ENCODE peak calls at places on chromosomes 12 and 14, in six cellular contexts. O, P, H, W, L and D are unnamed samples.
A peak's percentile ranks its signal among the peaks of the same experiment; 100 is the strongest.

GRCh38 chr12:102342281-102343006 is 137.9 kb downstream of the IGF1 start:
- DNase-seq in O (no peak), W (no peak), P (no peak), L (no peak), H (no peak), D (no peak)

GRCh38 chr14:25400607-25401206 is 350.8 kb upstream of the STXBP6 start:
- DNase-seq in O (no peak), H (peak; percentile 58), L (no peak), P (peak; percentile 92), W (no peak), D (no peak)

GRCh38 chr12:89015419-89015818 is 336.9 kb downstream of the DUSP6 start:
- DNase-seq in H (no peak), P (no peak), L (no peak), W (no peak), O (no peak), D (no peak)

GRCh38 chr12:65464930-65465329 is 186.4 kb downstream of the MSRB3 start:
- DNase-seq in H (peak; percentile 86), O (no peak), P (no peak), L (no peak), W (no peak), D (no peak)

GRCh38 chr14:71322660-71323250 is 415.5 kb downstream of the PCNX1 start:
- DNase-seq in H (peak; percentile 79), L (no peak), O (no peak), P (no peak), W (no peak), D (no peak)

GRCh38 chr12:112180422-112180821 is 55.1 kb downstream of the TRAFD1 start:
- DNase-seq in P (no peak), L (no peak), H (no peak), O (no peak), W (no peak), D (no peak)

GRCh38 chr12:28237423-28237822 is 47.2 kb downstream of the CCDC91 start:
- DNase-seq in P (no peak), L (no peak), W (no peak), O (no peak), H (peak; percentile 17), D (no peak)

GRCh38 chr12:127903146-127903545 is 363.8 kb upstream of the TMEM132C start:
- DNase-seq in W (no peak), P (no peak), O (no peak), L (no peak), H (peak; percentile 6), D (no peak)

GRCh38 chr14:90378249-90378648 is 18.6 kb upstream of the CALM1 start:
- DNase-seq in H (no peak), W (no peak), P (no peak), O (no peak), L (no peak), D (no peak)

GRCh38 chr14:59333668-59334067 is 131.5 kb downstream of the GPR135 start:
- DNase-seq in O (no peak), L (no peak), W (no peak), P (no peak), H (peak; percentile 99), D (no peak)

GRCh38 chr14:36300337-36300736 is 20.1 kb downstream of the MBIP start:
- DNase-seq in L (no peak), H (peak; percentile 12), P (no peak), W (no peak), O (no peak), D (no peak)

GRCh38 chr12:127811988-127812387 is 455.0 kb upstream of the TMEM132C start:
- DNase-seq in O (no peak), L (no peak), W (peak; percentile 62), P (peak; percentile 11), H (peak; percentile 9), D (no peak)

GRCh38 chr12:86137936-86138335 is 118.3 kb downstream of the MGAT4C start:
- DNase-seq in H (peak; percentile 82), P (no peak), L (no peak), O (no peak), W (no peak), D (no peak)

GRCh38 chr12:32569256-32569655 is 109.8 kb upstream of the DNM1L start:
- DNase-seq in L (no peak), W (no peak), H (no peak), O (no peak), P (peak; percentile 70), D (no peak)

GRCh38 chr12:55931780-55932545 is 1.0 kb downstream of the DGKA start:
- DNase-seq in L (no peak), O (peak; percentile 44), P (no peak), H (peak; percentile 37), W (peak; percentile 76), D (peak; percentile 67)

GRCh38 chr12:67911293-67911637 is 78.0 kb upstream of the IFNG-AS1 start:
- DNase-seq in W (no peak), P (no peak), O (no peak), H (peak; percentile 22), L (no peak), D (no peak)

GRCh38 chr14:51145246-51145645 is 50.3 kb upstream of the TRIM9 start:
- DNase-seq in W (no peak), P (no peak), O (no peak), H (no peak), L (no peak), D (no peak)

GRCh38 chr14:35366048-35366428 is 38.5 kb downstream of the NFKBIA start:
- DNase-seq in P (no peak), W (peak; percentile 85), O (no peak), H (peak; percentile 45), L (no peak), D (peak; percentile 92)

GRCh38 chr12:28963554-28963953 is 185.5 kb upstream of the FAR2 start:
- DNase-seq in P (no peak), L (no peak), W (no peak), O (no peak), H (peak; percentile 66), D (no peak)

GRCh38 chr12:124425667-124426066 is 130.8 kb downstream of the RFLNA start:
- DNase-seq in W (no peak), H (no peak), L (no peak), O (no peak), P (no peak), D (no peak)

GRCh38 chr12:31006416-31007152 is 67.1 kb upstream of the DDX11 start:
- DNase-seq in P (no peak), L (no peak), O (no peak), W (no peak), H (no peak), D (peak; percentile 16)

GRCh38 chr12:59980491-59980890 is 384.7 kb downstream of the SLC16A7 start:
- DNase-seq in W (no peak), H (no peak), L (no peak), P (no peak), O (no peak), D (no peak)

GRCh38 chr12:88957358-88957757 is 377.1 kb upstream of the KITLG start:
- DNase-seq in W (no peak), L (no peak), P (no peak), H (no peak), O (no peak), D (no peak)

GRCh38 chr12:104515899-104516298 is 59.2 kb downstream of the CHST11 start:
- DNase-seq in O (no peak), W (no peak), H (no peak), P (no peak), L (no peak), D (no peak)

GRCh38 chr12:4821000-4821399 is 88.7 kb upstream of the KCNA1 start:
- DNase-seq in P (no peak), L (no peak), O (no peak), H (no peak), W (no peak), D (no peak)